ENCODE peak calls at places on chromosome 15, in seven cellular contexts. D is upper lobe of left lung; P is HAP-1; Q is BE2C; L is prostate gland; H is CD8-positive, alpha-beta T cell; R is psoas muscle. O is an unnamed sample. For H3K4me1, the result is how much of the 10 kb centered on the place peaks cover.

GRCh38 chr15:92120082-92120481 is 266.6 kb downstream of the SLCO3A1 start:
- DNase-seq in D (no peak), P (no peak), Q (no peak), L (no peak), H (no peak), R (no peak), O (no peak)

GRCh38 chr15:99749386-99749785 is 16.1 kb upstream of the LYSMD4 start:
- DNase-seq in D (no peak), P (no peak), Q (no peak), L (peak), H (no peak), R (no peak), O (no peak)

GRCh38 chr15:89104172-89104564 is 15.9 kb downstream of the ABHD2 start:
- DNase-seq in D (no peak), P (no peak), Q (no peak), L (no peak), H (no peak), R (peak), O (no peak)

GRCh38 chr15:60673918-60674558 is 195.1 kb upstream of the ICE2 start:
- DNase-seq in D (no peak), P (peak), Q (peak), L (peak), H (no peak), R (peak), O (no peak)

GRCh38 chr15:51878446-51879386 is 49.3 kb downstream of the TMOD3 start:
- DNase-seq in D (no peak), P (no peak), Q (no peak), L (no peak), H (no peak), R (no peak), O (no peak)

GRCh38 chr15:69474846-69475455 is 22.3 kb downstream of the RPLP1 start:
- DNase-seq in D (no peak), P (no peak), Q (no peak), L (peak), H (no peak), R (no peak), O (no peak)

GRCh38 chr15:29925227-29926082 is 103.2 kb upstream of the TJP1 start:
- DNase-seq in D (no peak), P (peak), Q (peak), L (peak), H (peak), R (peak), O (no peak)

GRCh38 chr15:96183927-96184266 is 146.6 kb upstream of the NR2F2 start:
- DNase-seq in D (no peak), P (no peak), Q (no peak), L (no peak), H (no peak), R (no peak), O (no peak)

GRCh38 chr15:41828747-41829270 is 917 bp downstream of the JMJD7 start:
- DNase-seq in D (no peak), P (no peak), Q (no peak), L (no peak), H (no peak), R (no peak), O (no peak)

GRCh38 chr15:93070136-93070535 is 18.9 kb downstream of the RGMA start:
- DNase-seq in D (no peak), P (peak), Q (no peak), L (peak), H (no peak), R (peak), O (no peak)

GRCh38 chr15:78054518-78054917 is 23.0 kb downstream of the TBC1D2B start:
- DNase-seq in D (no peak), P (no peak), Q (no peak), L (no peak), H (no peak), R (no peak), O (no peak)

GRCh38 chr15:34889486-34889885 is 80.1 kb downstream of the AQR start:
- DNase-seq in D (no peak), P (no peak), Q (no peak), L (no peak), H (no peak), R (no peak), O (no peak)

GRCh38 chr15:67521770-67522568 is 1.0 kb downstream of the C15orf61 start:
- DNase-seq in D (no peak), P (peak), Q (no peak), L (no peak), H (no peak), R (no peak), O (no peak)

GRCh38 chr15:33131880-33132279 is 62.6 kb downstream of the FMN1 start:
- DNase-seq in D (no peak), P (no peak), Q (no peak), L (no peak), H (no peak), R (no peak), O (no peak)

GRCh38 chr15:44545934-44546802 is 9.2 kb downstream of the EIF3J start:
- DNase-seq in D (no peak), P (no peak), Q (peak), L (no peak), H (no peak), R (peak), O (no peak)

GRCh38 chr15:68345481-68345880 is 67.9 kb downstream of the FEM1B start:
- DNase-seq in D (no peak), P (no peak), Q (no peak), L (no peak), H (no peak), R (no peak), O (no peak)

GRCh38 chr15:64010719-64011118 is 35.6 kb downstream of the DAPK2 start:
- DNase-seq in D (no peak), P (no peak), Q (peak), L (no peak), H (peak), R (peak), O (peak)

GRCh38 chr15:24917431-24917830 is 37.4 kb upstream of the SNRPN start:
- DNase-seq in D (no peak), P (no peak), Q (no peak), L (no peak), H (no peak), R (no peak), O (no peak)

GRCh38 chr15:87033056-87033455 is 953.4 kb downstream of the AGBL1 start:
- DNase-seq in D (no peak), P (no peak), Q (peak), L (no peak), H (no peak), R (no peak), O (no peak)

GRCh38 chr15:92391640-92392039 is 2.0 kb upstream of the ST8SIA2 start:
- DNase-seq in D (no peak), P (peak), Q (peak), L (no peak), H (no peak), R (no peak), O (no peak)

GRCh38 chr15:87123676-87124382 is 1044.2 kb downstream of the AGBL1 start:
- DNase-seq in D (peak), P (no peak), Q (no peak), L (no peak), H (no peak), R (no peak), O (no peak)

GRCh38 chr15:68130851-68131250 is 74.3 kb downstream of the CALML4 start:
- DNase-seq in D (no peak), P (no peak), Q (no peak), L (no peak), H (no peak), R (no peak), O (no peak)

GRCh38 chr15:27272446-27272845 is 301.5 kb downstream of the GABRG3 start:
- DNase-seq in D (no peak), P (no peak), Q (no peak), L (no peak), H (no peak), R (no peak), O (no peak)

GRCh38 chr15:68383161-68384074 is 48.5 kb downstream of the ITGA11 start:
- DNase-seq in D (no peak), P (peak), Q (peak), L (peak), H (peak), R (no peak), O (no peak)

GRCh38 chr15:28881170-28881569 is 4.6 kb upstream of the APBA2 start:
- DNase-seq in D (no peak), P (no peak), Q (no peak), L (no peak), H (no peak), R (no peak), O (no peak)

GRCh38 chr15:78093242-78094020 is 1.1 kb downstream of the SH2D7 start:
- DNase-seq in D (no peak), P (no peak), Q (no peak), L (no peak), H (no peak), R (no peak), O (no peak)

DNA sequence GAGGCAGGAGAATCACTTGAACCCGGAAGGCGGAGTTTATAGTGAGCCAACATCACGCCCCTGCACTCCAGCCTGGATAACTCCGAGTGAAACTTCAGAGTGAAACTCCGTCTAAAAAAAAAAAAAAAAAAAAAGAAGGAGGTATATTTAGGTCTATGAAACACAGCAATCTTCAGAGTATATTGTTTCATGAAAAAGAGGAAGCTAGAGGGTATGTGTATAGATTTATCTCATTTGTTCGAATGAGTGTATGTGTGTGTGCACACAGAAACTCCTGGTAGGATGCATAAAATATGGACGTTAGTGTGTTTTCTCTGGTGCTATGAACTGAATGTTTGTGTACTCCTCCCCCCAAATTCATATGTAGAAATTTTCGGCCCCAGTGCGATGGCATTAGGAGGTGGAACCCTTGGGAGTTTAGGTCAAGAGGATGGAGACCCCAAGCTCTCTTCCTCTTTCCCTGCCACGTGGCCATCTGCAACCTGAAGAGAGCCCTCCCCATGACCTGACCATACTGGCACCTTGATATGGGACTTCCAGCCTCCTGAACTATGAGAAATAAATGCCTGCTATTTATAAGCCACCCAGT is 98.6 kb upstream of the KLF13 start:
- DNase-seq in D (no peak), P (no peak), Q (no peak), L (no peak), H (no peak), R (no peak), O (no peak)
- H3K4me1 ChIP-seq in D (under half), P (under half), Q (under half), L (under half), H (under half), R (under half), O (under half)

DNA sequence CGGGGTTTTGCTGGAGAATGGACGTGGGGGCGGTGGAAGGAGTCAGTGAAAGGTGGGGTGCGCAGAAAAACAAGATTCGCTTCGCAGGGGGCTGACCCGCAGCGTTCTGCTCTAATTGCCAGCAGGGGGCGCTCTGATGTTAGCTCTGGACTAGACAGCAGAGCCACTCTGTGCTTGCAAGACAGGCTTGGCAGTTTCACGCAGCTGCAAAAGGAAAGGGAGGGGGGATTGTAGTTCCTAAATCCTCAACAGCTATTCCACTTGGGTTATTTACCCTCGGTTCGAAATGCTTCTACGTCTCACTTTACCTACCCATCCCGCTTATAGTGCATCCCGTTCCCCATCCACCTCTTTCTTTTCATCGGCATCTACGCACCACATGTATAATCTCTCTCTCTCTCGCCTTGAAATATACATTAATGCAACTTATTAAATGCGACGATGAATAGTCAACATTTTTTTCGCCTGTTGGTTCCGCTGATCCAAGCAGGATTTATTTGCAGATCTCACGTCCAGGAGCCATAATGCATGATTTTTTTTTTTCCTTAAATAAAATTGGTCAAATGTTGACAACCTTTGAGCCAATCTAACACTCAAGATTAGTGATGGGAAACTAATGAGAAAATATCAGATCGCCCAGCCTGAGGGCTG is 216.5 kb downstream of the MEIS2 start:
- DNase-seq in D (no peak), P (peak), Q (peak), L (peak), H (peak), R (peak), O (no peak)
- H3K4me3 ChIP-seq in D (peak), P (peak), Q (peak), L (peak), H (no peak), R (peak), O (peak)

GRCh38 chr15:101043011-101043410 is 123.9 kb downstream of the LRRK1 start:
- DNase-seq in D (no peak), P (no peak), Q (peak), L (no peak), H (peak), R (no peak), O (no peak)
- H3K4me1 ChIP-seq in D (under half), P (under half), Q (under half), L (under half), H (under half), R (under half), O (under half)

GRCh38 chr15:74792227-74793016 is 10.5 kb downstream of the CSK start:
- DNase-seq in D (no peak), P (no peak), Q (no peak), L (no peak), H (no peak), R (peak), O (no peak)
- H3K4me3 ChIP-seq in D (no peak), P (no peak), Q (no peak), L (no peak), H (peak), R (no peak), O (no peak)

GRCh38 chr15:38814891-38815290 is 250.3 kb upstream of the RASGRP1 start:
- DNase-seq in D (no peak), P (no peak), Q (no peak), L (no peak), H (no peak), R (no peak), O (no peak)
- H3K4me1 ChIP-seq in D (under half), P (under half), Q (under half), L (under half), H (under half), R (under half), O (under half)

DNA sequence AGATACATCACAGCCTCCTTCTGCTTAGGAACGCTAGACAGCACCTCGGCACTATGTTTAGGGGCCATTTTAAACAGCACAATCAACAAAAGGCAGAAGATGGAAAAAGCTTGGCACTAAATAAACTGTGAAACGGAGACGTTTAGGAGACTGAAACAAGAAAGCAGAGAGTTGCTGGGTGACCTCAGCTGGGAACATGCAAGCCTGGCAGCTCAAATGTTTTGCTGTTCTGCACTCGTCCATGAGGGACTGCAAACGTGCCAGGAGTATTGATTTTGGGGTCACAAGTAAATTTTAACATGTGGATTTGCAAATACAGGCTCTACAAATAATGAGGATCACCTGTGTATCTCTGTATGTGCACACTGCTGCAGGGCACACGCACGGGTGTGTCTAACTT is 432.0 kb upstream of the TPM1 start:
- DNase-seq in D (no peak), P (no peak), Q (no peak), L (no peak), H (no peak), R (no peak), O (no peak)
- H3K4me3 ChIP-seq in D (no peak), P (no peak), Q (no peak), L (no peak), H (no peak), R (peak), O (no peak)

GRCh38 chr15:71341811-71342550 is 226.7 kb downstream of the THSD4 start:
- DNase-seq in D (no peak), P (no peak), Q (no peak), L (no peak), H (no peak), R (no peak), O (no peak)

GRCh38 chr15:71342658-71343057 is 227.4 kb downstream of the THSD4 start:
- DNase-seq in D (peak), P (no peak), Q (no peak), L (no peak), H (no peak), R (no peak), O (no peak)

GRCh38 chr15:71348597-71348996 is 233.3 kb downstream of the THSD4 start:
- DNase-seq in D (no peak), P (no peak), Q (no peak), L (no peak), H (no peak), R (no peak), O (no peak)

GRCh38 chr15:71346464-71346863 is 231.2 kb downstream of the THSD4 start:
- DNase-seq in D (no peak), P (no peak), Q (no peak), L (no peak), H (no peak), R (no peak), O (no peak)

GRCh38 chr15:71344316-71344715 is 229.0 kb downstream of the THSD4 start:
- DNase-seq in D (no peak), P (no peak), Q (no peak), L (no peak), H (no peak), R (no peak), O (no peak)
- H3K4me1 ChIP-seq in D (under half), P (under half), Q (under half), L (under half), H (under half), R (under half), O (under half)

GRCh38 chr15:82572311-82572710 is 32.1 kb upstream of the RPS17 start:
- DNase-seq in D (no peak), P (no peak), Q (no peak), L (no peak), H (no peak), R (no peak), O (no peak)
- H3K4me3 ChIP-seq in D (no peak), P (no peak), Q (no peak), L (no peak), H (no peak), R (peak), O (no peak)

O was measured in esophagus squamous epithelium.